ENCODE peak calls at places on chromosomes 13 and 19, in ten cellular contexts. One of them, this sample, is unnamed.

GRCh38 chr13:24032674-24033073 is 127.8 kb upstream of the SPATA13 start:
- DNase-seq in BE2C: no peak
- DNase-seq in tibial nerve: no peak
- DNase-seq in right lobe of liver: no peak
- DNase-seq in cardiac muscle cell: no peak
- DNase-seq in ascending aorta: no peak
- DNase-seq in brain microvascular endothelial cell: no peak
- DNase-seq in astrocyte: peak; percentile 58
- DNase-seq in fibroblast of mammary gland: peak; percentile 60
- DNase-seq in trophoblast cell: no peak
- DNase-seq in this sample: peak; percentile 48

GRCh38 chr19:39410620-39411005 is 1.9 kb upstream of the PLEKHG2 start:
- DNase-seq in BE2C: no peak
- DNase-seq in tibial nerve: no peak
- DNase-seq in right lobe of liver: peak; percentile 55
- DNase-seq in cardiac muscle cell: no peak
- DNase-seq in ascending aorta: no peak
- DNase-seq in brain microvascular endothelial cell: no peak
- DNase-seq in astrocyte: no peak
- DNase-seq in fibroblast of mammary gland: no peak
- DNase-seq in trophoblast cell: no peak
- DNase-seq in this sample: no peak

GRCh38 chr19:6275170-6275744 is 4.5 kb downstream of the MLLT1 start:
- DNase-seq in BE2C: no peak
- DNase-seq in tibial nerve: no peak
- DNase-seq in right lobe of liver: no peak
- DNase-seq in cardiac muscle cell: no peak
- DNase-seq in ascending aorta: no peak
- DNase-seq in brain microvascular endothelial cell: no peak
- DNase-seq in astrocyte: no peak
- DNase-seq in fibroblast of mammary gland: no peak
- DNase-seq in trophoblast cell: no peak
- DNase-seq in this sample: no peak

GRCh38 chr13:43783820-43784219 is 3.0 kb downstream of the ENOX1 start:
- DNase-seq in BE2C: peak; percentile 50
- DNase-seq in tibial nerve: no peak
- DNase-seq in right lobe of liver: no peak
- DNase-seq in cardiac muscle cell: no peak
- DNase-seq in ascending aorta: no peak
- DNase-seq in brain microvascular endothelial cell: peak; percentile 69
- DNase-seq in astrocyte: no peak
- DNase-seq in fibroblast of mammary gland: peak; percentile 75
- DNase-seq in trophoblast cell: peak; percentile 73
- DNase-seq in this sample: peak; percentile 89

GRCh38 chr13:31072041-31072440 is 89.7 kb downstream of the HSPH1 start:
- DNase-seq in BE2C: no peak
- DNase-seq in tibial nerve: no peak
- DNase-seq in right lobe of liver: no peak
- DNase-seq in cardiac muscle cell: no peak
- DNase-seq in ascending aorta: no peak
- DNase-seq in brain microvascular endothelial cell: peak; percentile 37
- DNase-seq in astrocyte: peak; percentile 27
- DNase-seq in fibroblast of mammary gland: peak; percentile 58
- DNase-seq in trophoblast cell: no peak
- DNase-seq in this sample: peak; percentile 39

GRCh38 chr13:28394422-28394821 is 100.5 kb downstream of the FLT1 start:
- DNase-seq in BE2C: no peak
- DNase-seq in tibial nerve: no peak
- DNase-seq in right lobe of liver: no peak
- DNase-seq in cardiac muscle cell: no peak
- DNase-seq in ascending aorta: no peak
- DNase-seq in brain microvascular endothelial cell: peak; percentile 50
- DNase-seq in astrocyte: no peak
- DNase-seq in fibroblast of mammary gland: peak; percentile 84
- DNase-seq in trophoblast cell: no peak
- DNase-seq in this sample: peak; percentile 23

GRCh38 chr19:50626011-50626410 is 13.7 kb downstream of the SYT3 start:
- DNase-seq in BE2C: no peak
- DNase-seq in tibial nerve: no peak
- DNase-seq in right lobe of liver: no peak
- DNase-seq in cardiac muscle cell: no peak
- DNase-seq in ascending aorta: no peak
- DNase-seq in brain microvascular endothelial cell: no peak
- DNase-seq in astrocyte: no peak
- DNase-seq in fibroblast of mammary gland: no peak
- DNase-seq in trophoblast cell: no peak
- DNase-seq in this sample: no peak

GRCh38 chr19:12884926-12885748 is 1.9 kb downstream of the KLF1 start:
- DNase-seq in BE2C: peak; percentile 69
- DNase-seq in tibial nerve: no peak
- DNase-seq in right lobe of liver: peak; percentile 86
- DNase-seq in cardiac muscle cell: peak; percentile 72
- DNase-seq in ascending aorta: no peak
- DNase-seq in brain microvascular endothelial cell: peak; percentile 18
- DNase-seq in astrocyte: peak; percentile 16
- DNase-seq in fibroblast of mammary gland: peak; percentile 46
- DNase-seq in trophoblast cell: peak; percentile 45
- DNase-seq in this sample: peak; percentile 68

GRCh38 chr19:19094513-19094912 is 30.7 kb downstream of the SLC25A42 start:
- DNase-seq in BE2C: no peak
- DNase-seq in tibial nerve: no peak
- DNase-seq in right lobe of liver: no peak
- DNase-seq in cardiac muscle cell: no peak
- DNase-seq in ascending aorta: no peak
- DNase-seq in brain microvascular endothelial cell: no peak
- DNase-seq in astrocyte: no peak
- DNase-seq in fibroblast of mammary gland: no peak
- DNase-seq in trophoblast cell: no peak
- DNase-seq in this sample: no peak

GRCh38 chr19:19098084-19098702 is 34.4 kb downstream of the SLC25A42 start:
- DNase-seq in BE2C: no peak
- DNase-seq in tibial nerve: no peak
- DNase-seq in right lobe of liver: no peak
- DNase-seq in cardiac muscle cell: no peak
- DNase-seq in ascending aorta: no peak
- DNase-seq in brain microvascular endothelial cell: no peak
- DNase-seq in astrocyte: no peak
- DNase-seq in fibroblast of mammary gland: no peak
- DNase-seq in trophoblast cell: peak; percentile 18
- DNase-seq in this sample: no peak

GRCh38 chr19:19098703-19099632 is 35.2 kb downstream of the SLC25A42 start:
- DNase-seq in BE2C: no peak
- DNase-seq in tibial nerve: no peak
- DNase-seq in right lobe of liver: peak; percentile 94
- DNase-seq in cardiac muscle cell: no peak
- DNase-seq in ascending aorta: no peak
- DNase-seq in brain microvascular endothelial cell: no peak
- DNase-seq in astrocyte: no peak
- DNase-seq in fibroblast of mammary gland: no peak
- DNase-seq in trophoblast cell: no peak
- DNase-seq in this sample: no peak

GRCh38 chr19:19096641-19097627 is 33.1 kb downstream of the SLC25A42 start:
- DNase-seq in BE2C: no peak
- DNase-seq in tibial nerve: no peak
- DNase-seq in right lobe of liver: peak; percentile 95
- DNase-seq in cardiac muscle cell: no peak
- DNase-seq in ascending aorta: no peak
- DNase-seq in brain microvascular endothelial cell: no peak
- DNase-seq in astrocyte: no peak
- DNase-seq in fibroblast of mammary gland: no peak
- DNase-seq in trophoblast cell: peak; percentile 95
- DNase-seq in this sample: no peak

DNA sequence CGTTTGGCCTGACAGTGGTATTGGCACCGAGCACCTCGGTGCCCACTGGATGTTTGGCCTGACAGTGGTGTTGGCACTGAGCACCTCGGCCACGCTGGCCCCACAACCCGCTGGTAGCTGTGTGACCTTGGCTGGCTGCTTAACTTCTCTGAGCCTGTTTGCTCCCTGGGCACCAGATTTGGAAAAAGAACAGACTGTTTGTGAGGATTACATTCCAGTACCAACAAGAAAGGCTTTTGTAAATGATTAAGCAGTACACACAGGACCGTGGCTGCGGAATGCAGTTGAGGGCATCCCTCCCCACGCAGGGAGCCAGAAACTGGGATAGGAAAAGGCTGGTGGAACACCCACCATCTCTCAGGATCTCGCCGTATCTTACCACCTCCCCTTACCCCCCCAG is 31.9 kb downstream of the SLC25A42 start:
- DNase-seq in BE2C: no peak
- DNase-seq in tibial nerve: no peak
- DNase-seq in right lobe of liver: no peak
- DNase-seq in cardiac muscle cell: no peak
- DNase-seq in ascending aorta: no peak
- DNase-seq in brain microvascular endothelial cell: no peak
- DNase-seq in astrocyte: no peak
- DNase-seq in fibroblast of mammary gland: no peak
- DNase-seq in trophoblast cell: no peak
- DNase-seq in this sample: no peak
- H3K4me3 ChIP-seq in BE2C: no peak overlapping the region
- H3K4me3 ChIP-seq in tibial nerve: no peak overlapping the region
- H3K4me3 ChIP-seq in right lobe of liver: no peak overlapping the region
- H3K4me3 ChIP-seq in cardiac muscle cell: no peak overlapping the region
- H3K4me3 ChIP-seq in ascending aorta: no peak overlapping the region
- H3K4me3 ChIP-seq in brain microvascular endothelial cell: no peak overlapping the region
- H3K4me3 ChIP-seq in astrocyte: no peak overlapping the region
- H3K4me3 ChIP-seq in fibroblast of mammary gland: no peak overlapping the region
- H3K4me3 ChIP-seq in trophoblast cell: no peak overlapping the region
- H3K4me3 ChIP-seq in this sample: no peak overlapping the region

DNA sequence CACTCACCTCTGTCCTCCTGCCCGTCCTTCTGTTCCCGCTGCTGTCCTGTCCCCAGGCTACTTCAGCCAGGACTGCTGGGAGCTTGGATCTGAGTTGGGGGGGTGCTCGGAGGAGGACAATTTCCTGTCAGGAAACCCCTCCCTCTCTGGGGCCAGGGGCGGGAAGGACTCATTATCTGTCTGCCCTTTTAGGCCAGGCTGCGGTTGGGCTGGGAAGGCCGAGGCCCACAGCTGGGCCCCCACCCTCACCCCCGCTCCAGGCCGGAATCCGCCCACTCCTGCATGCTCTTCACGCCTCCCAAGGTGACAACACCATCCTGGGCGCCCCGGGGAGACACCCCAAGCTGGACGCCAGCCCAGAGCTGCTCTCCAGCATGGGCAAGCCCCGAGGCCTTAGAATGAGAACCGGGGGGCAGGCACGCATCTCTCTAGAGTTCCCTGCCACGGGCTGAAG is at the start of gene EXOC3L2:
- DNase-seq in BE2C: no peak
- DNase-seq in tibial nerve: no peak
- DNase-seq in right lobe of liver: no peak
- DNase-seq in cardiac muscle cell: no peak
- DNase-seq in ascending aorta: no peak
- DNase-seq in brain microvascular endothelial cell: no peak
- DNase-seq in astrocyte: no peak
- DNase-seq in fibroblast of mammary gland: no peak
- DNase-seq in trophoblast cell: no peak
- DNase-seq in this sample: peak; percentile 30
- H3K4me3 ChIP-seq in BE2C: no peak within 1 kb of the TSS
- H3K4me3 ChIP-seq in tibial nerve: no peak within 1 kb of the TSS
- H3K4me3 ChIP-seq in right lobe of liver: peak within 1 kb of the TSS; percentile 18
- H3K4me3 ChIP-seq in cardiac muscle cell: no peak within 1 kb of the TSS
- H3K4me3 ChIP-seq in ascending aorta: no peak within 1 kb of the TSS
- H3K4me3 ChIP-seq in brain microvascular endothelial cell: no peak within 1 kb of the TSS
- H3K4me3 ChIP-seq in astrocyte: no peak within 1 kb of the TSS
- H3K4me3 ChIP-seq in fibroblast of mammary gland: no peak within 1 kb of the TSS
- H3K4me3 ChIP-seq in trophoblast cell: no peak within 1 kb of the TSS
- H3K4me3 ChIP-seq in this sample: no peak within 1 kb of the TSS

DNA sequence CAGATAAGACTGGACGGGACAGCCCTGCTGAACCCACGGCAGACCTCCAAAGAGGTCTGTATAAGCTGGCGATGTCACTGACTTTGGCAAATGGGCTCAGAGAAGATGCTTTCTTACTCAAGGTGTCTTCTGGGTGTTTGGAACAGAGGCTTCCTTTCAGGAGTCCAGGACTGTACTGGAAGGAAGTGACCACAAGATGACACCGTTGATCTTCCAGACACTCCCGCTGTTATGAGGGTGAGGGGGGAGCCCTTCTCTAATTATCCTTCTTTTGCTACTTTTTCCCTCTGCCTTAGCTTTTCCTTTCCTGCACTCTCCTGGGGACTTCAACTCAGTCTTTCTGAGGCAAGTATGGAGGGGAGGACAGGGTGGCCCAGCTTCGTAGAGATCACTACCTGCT is 65.2 kb upstream of the ZNF599 start:
- DNase-seq in BE2C: no peak
- DNase-seq in tibial nerve: no peak
- DNase-seq in right lobe of liver: no peak
- DNase-seq in cardiac muscle cell: peak; percentile 25
- DNase-seq in ascending aorta: no peak
- DNase-seq in brain microvascular endothelial cell: no peak
- DNase-seq in astrocyte: no peak
- DNase-seq in fibroblast of mammary gland: no peak
- DNase-seq in trophoblast cell: no peak
- DNase-seq in this sample: peak; percentile 14
- H3K4me3 ChIP-seq in BE2C: peak overlapping the region; percentile 25
- H3K4me3 ChIP-seq in tibial nerve: no peak overlapping the region
- H3K4me3 ChIP-seq in right lobe of liver: no peak overlapping the region
- H3K4me3 ChIP-seq in cardiac muscle cell: no peak overlapping the region
- H3K4me3 ChIP-seq in ascending aorta: no peak overlapping the region
- H3K4me3 ChIP-seq in brain microvascular endothelial cell: no peak overlapping the region
- H3K4me3 ChIP-seq in astrocyte: no peak overlapping the region
- H3K4me3 ChIP-seq in fibroblast of mammary gland: no peak overlapping the region
- H3K4me3 ChIP-seq in trophoblast cell: no peak overlapping the region
- H3K4me3 ChIP-seq in this sample: no peak overlapping the region

GRCh38 chr13:95140502-95140901 is 160.7 kb downstream of the ABCC4 start:
- DNase-seq in BE2C: no peak
- DNase-seq in tibial nerve: no peak
- DNase-seq in right lobe of liver: no peak
- DNase-seq in cardiac muscle cell: no peak
- DNase-seq in ascending aorta: no peak
- DNase-seq in brain microvascular endothelial cell: no peak
- DNase-seq in astrocyte: no peak
- DNase-seq in fibroblast of mammary gland: no peak
- DNase-seq in trophoblast cell: no peak
- DNase-seq in this sample: no peak

GRCh38 chr13:95139186-95139585 is 162.1 kb downstream of the ABCC4 start:
- DNase-seq in BE2C: no peak
- DNase-seq in tibial nerve: no peak
- DNase-seq in right lobe of liver: no peak
- DNase-seq in cardiac muscle cell: no peak
- DNase-seq in ascending aorta: no peak
- DNase-seq in brain microvascular endothelial cell: no peak
- DNase-seq in astrocyte: no peak
- DNase-seq in fibroblast of mammary gland: no peak
- DNase-seq in trophoblast cell: no peak
- DNase-seq in this sample: no peak

GRCh38 chr13:95133498-95133897 is 167.8 kb downstream of the ABCC4 start:
- DNase-seq in BE2C: no peak
- DNase-seq in tibial nerve: no peak
- DNase-seq in right lobe of liver: no peak
- DNase-seq in cardiac muscle cell: no peak
- DNase-seq in ascending aorta: no peak
- DNase-seq in brain microvascular endothelial cell: no peak
- DNase-seq in astrocyte: no peak
- DNase-seq in fibroblast of mammary gland: no peak
- DNase-seq in trophoblast cell: no peak
- DNase-seq in this sample: no peak

GRCh38 chr13:95137096-95137495 is 164.2 kb downstream of the ABCC4 start:
- DNase-seq in BE2C: no peak
- DNase-seq in tibial nerve: no peak
- DNase-seq in right lobe of liver: no peak
- DNase-seq in cardiac muscle cell: no peak
- DNase-seq in ascending aorta: no peak
- DNase-seq in brain microvascular endothelial cell: peak; percentile 35
- DNase-seq in astrocyte: no peak
- DNase-seq in fibroblast of mammary gland: peak; percentile 11
- DNase-seq in trophoblast cell: no peak
- DNase-seq in this sample: no peak

DNA sequence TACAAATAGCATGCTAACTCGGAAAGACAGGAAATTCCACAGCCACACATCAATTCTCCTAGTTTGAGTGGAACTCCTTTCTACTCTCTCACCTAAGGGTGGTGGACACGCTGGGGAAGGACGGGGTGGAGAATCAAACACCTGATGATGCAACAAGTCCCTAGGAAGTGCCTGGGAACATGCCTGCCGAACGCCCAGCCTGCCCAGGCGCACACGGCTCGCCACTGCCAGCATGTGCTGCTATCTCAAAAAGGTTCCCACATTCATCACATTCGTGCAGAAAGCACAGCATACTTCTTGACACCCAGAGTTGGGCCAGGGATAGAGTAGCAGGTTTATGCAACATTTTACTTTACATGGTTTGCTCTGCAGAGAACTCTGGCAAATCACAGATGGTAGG is 164.6 kb downstream of the ABCC4 start:
- DNase-seq in BE2C: no peak
- DNase-seq in tibial nerve: no peak
- DNase-seq in right lobe of liver: no peak
- DNase-seq in cardiac muscle cell: no peak
- DNase-seq in ascending aorta: no peak
- DNase-seq in brain microvascular endothelial cell: no peak
- DNase-seq in astrocyte: no peak
- DNase-seq in fibroblast of mammary gland: no peak
- DNase-seq in trophoblast cell: no peak
- DNase-seq in this sample: no peak
- H3K4me3 ChIP-seq in BE2C: no peak overlapping the region
- H3K4me3 ChIP-seq in tibial nerve: no peak overlapping the region
- H3K4me3 ChIP-seq in right lobe of liver: no peak overlapping the region
- H3K4me3 ChIP-seq in cardiac muscle cell: no peak overlapping the region
- H3K4me3 ChIP-seq in ascending aorta: no peak overlapping the region
- H3K4me3 ChIP-seq in brain microvascular endothelial cell: no peak overlapping the region
- H3K4me3 ChIP-seq in astrocyte: no peak overlapping the region
- H3K4me3 ChIP-seq in fibroblast of mammary gland: no peak overlapping the region
- H3K4me3 ChIP-seq in trophoblast cell: no peak overlapping the region
- H3K4me3 ChIP-seq in this sample: no peak overlapping the region

This sample was measured in cardiac fibroblast.